ENCODE peak calls at places on chromosomes 1 and 21, in six cellular contexts. One of them, this sample, is unnamed.

GRCh38 chr21:16302851-16303282 is 573.1 kb downstream of the USP25 start:
- DNase-seq in skeletal muscle cell: peak
- DNase-seq in CD8-positive, alpha-beta T cell: no peak
- DNase-seq in mammary epithelial cell: no peak
- DNase-seq in HL-60: no peak
- DNase-seq in astrocyte of the cerebellum: no peak
- DNase-seq in this sample: no peak

GRCh38 chr1:89310505-89310904 is 37.8 kb upstream of the GBP5 start:
- DNase-seq in skeletal muscle cell: no peak
- DNase-seq in CD8-positive, alpha-beta T cell: no peak
- DNase-seq in mammary epithelial cell: no peak
- DNase-seq in HL-60: no peak
- DNase-seq in astrocyte of the cerebellum: no peak
- DNase-seq in this sample: no peak

GRCh38 chr1:179025975-179026812 is 500 bp downstream of the FAM20B start:
- DNase-seq in skeletal muscle cell: no peak
- DNase-seq in CD8-positive, alpha-beta T cell: peak
- DNase-seq in mammary epithelial cell: peak
- DNase-seq in HL-60: peak
- DNase-seq in astrocyte of the cerebellum: no peak
- DNase-seq in this sample: peak

GRCh38 chr1:26159113-26160039 is 497 bp downstream of the FAM110D start:
- DNase-seq in skeletal muscle cell: no peak
- DNase-seq in CD8-positive, alpha-beta T cell: no peak
- DNase-seq in mammary epithelial cell: no peak
- DNase-seq in HL-60: no peak
- DNase-seq in astrocyte of the cerebellum: no peak
- DNase-seq in this sample: no peak

GRCh38 chr1:10507111-10507879 is 32.5 kb downstream of the PEX14 start:
- DNase-seq in skeletal muscle cell: peak
- DNase-seq in CD8-positive, alpha-beta T cell: peak
- DNase-seq in mammary epithelial cell: peak
- DNase-seq in HL-60: peak
- DNase-seq in astrocyte of the cerebellum: no peak
- DNase-seq in this sample: peak

GRCh38 chr1:58251415-58252073 is 295.0 kb downstream of the OMA1 start:
- DNase-seq in skeletal muscle cell: no peak
- DNase-seq in CD8-positive, alpha-beta T cell: no peak
- DNase-seq in mammary epithelial cell: no peak
- DNase-seq in HL-60: peak
- DNase-seq in astrocyte of the cerebellum: no peak
- DNase-seq in this sample: peak

GRCh38 chr1:70990460-70991253 is 57.0 kb downstream of the PTGER3 start:
- DNase-seq in skeletal muscle cell: no peak
- DNase-seq in CD8-positive, alpha-beta T cell: no peak
- DNase-seq in mammary epithelial cell: no peak
- DNase-seq in HL-60: no peak
- DNase-seq in astrocyte of the cerebellum: no peak
- DNase-seq in this sample: no peak

GRCh38 chr1:24906760-24907490 is 23.2 kb downstream of the RUNX3 start:
- DNase-seq in skeletal muscle cell: no peak
- DNase-seq in CD8-positive, alpha-beta T cell: peak
- DNase-seq in mammary epithelial cell: no peak
- DNase-seq in HL-60: no peak
- DNase-seq in astrocyte of the cerebellum: no peak
- DNase-seq in this sample: no peak

GRCh38 chr1:29513357-29513756 is 277.0 kb downstream of the PTPRU start:
- DNase-seq in skeletal muscle cell: no peak
- DNase-seq in CD8-positive, alpha-beta T cell: peak
- DNase-seq in mammary epithelial cell: peak
- DNase-seq in HL-60: no peak
- DNase-seq in astrocyte of the cerebellum: peak
- DNase-seq in this sample: peak

GRCh38 chr1:48493970-48494769 is 22.2 kb upstream of the SPATA6 start:
- DNase-seq in skeletal muscle cell: peak
- DNase-seq in CD8-positive, alpha-beta T cell: no peak
- DNase-seq in mammary epithelial cell: peak
- DNase-seq in HL-60: no peak
- DNase-seq in astrocyte of the cerebellum: peak
- DNase-seq in this sample: no peak

GRCh38 chr1:218073062-218073461 is 212.0 kb upstream of the RRP15 start:
- DNase-seq in skeletal muscle cell: no peak
- DNase-seq in CD8-positive, alpha-beta T cell: no peak
- DNase-seq in mammary epithelial cell: no peak
- DNase-seq in HL-60: no peak
- DNase-seq in astrocyte of the cerebellum: no peak
- DNase-seq in this sample: no peak

GRCh38 chr1:3598051-3598471 is 13.2 kb downstream of the MEGF6 start:
- DNase-seq in skeletal muscle cell: no peak
- DNase-seq in CD8-positive, alpha-beta T cell: peak
- DNase-seq in mammary epithelial cell: peak
- DNase-seq in HL-60: no peak
- DNase-seq in astrocyte of the cerebellum: peak
- DNase-seq in this sample: no peak

GRCh38 chr21:44296916-44297315 is 2.9 kb upstream of the PFKL start:
- DNase-seq in skeletal muscle cell: no peak
- DNase-seq in CD8-positive, alpha-beta T cell: no peak
- DNase-seq in mammary epithelial cell: no peak
- DNase-seq in HL-60: no peak
- DNase-seq in astrocyte of the cerebellum: no peak
- DNase-seq in this sample: no peak

GRCh38 chr1:200983035-200983561 is 40.4 kb downstream of the KIF21B start:
- DNase-seq in skeletal muscle cell: no peak
- DNase-seq in CD8-positive, alpha-beta T cell: no peak
- DNase-seq in mammary epithelial cell: no peak
- DNase-seq in HL-60: no peak
- DNase-seq in astrocyte of the cerebellum: no peak
- DNase-seq in this sample: no peak

GRCh38 chr1:43760745-43761343 is 53.5 kb downstream of the ST3GAL3 start:
- DNase-seq in skeletal muscle cell: no peak
- DNase-seq in CD8-positive, alpha-beta T cell: no peak
- DNase-seq in mammary epithelial cell: no peak
- DNase-seq in HL-60: no peak
- DNase-seq in astrocyte of the cerebellum: no peak
- DNase-seq in this sample: no peak

GRCh38 chr1:163872067-163872466 is 550.3 kb downstream of the NUF2 start:
- DNase-seq in skeletal muscle cell: no peak
- DNase-seq in CD8-positive, alpha-beta T cell: no peak
- DNase-seq in mammary epithelial cell: no peak
- DNase-seq in HL-60: no peak
- DNase-seq in astrocyte of the cerebellum: no peak
- DNase-seq in this sample: no peak

GRCh38 chr1:6082430-6082971 is 36.8 kb downstream of the KCNAB2 start:
- DNase-seq in skeletal muscle cell: no peak
- DNase-seq in CD8-positive, alpha-beta T cell: no peak
- DNase-seq in mammary epithelial cell: no peak
- DNase-seq in HL-60: peak
- DNase-seq in astrocyte of the cerebellum: no peak
- DNase-seq in this sample: peak

DNA sequence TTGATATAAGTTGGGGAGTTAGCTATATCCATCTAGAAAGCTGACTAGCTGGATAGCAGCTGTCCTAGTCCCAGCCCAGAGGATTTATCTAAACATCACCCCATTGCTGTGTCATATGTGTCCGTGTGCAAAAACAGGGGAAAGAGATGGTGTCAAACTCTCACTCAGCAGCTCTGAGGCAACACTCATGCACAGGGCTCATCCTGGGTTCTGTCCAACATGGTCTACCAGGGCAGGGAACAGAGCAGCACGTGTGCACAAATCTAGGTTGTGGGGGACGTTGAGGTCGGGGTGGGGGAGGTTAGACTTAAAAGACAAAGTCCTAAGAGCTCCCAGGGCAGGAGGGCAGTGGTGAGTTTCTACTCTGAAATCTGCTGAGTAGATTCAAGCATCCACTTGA is 16.2 kb downstream of the PI4KB start:
- DNase-seq in skeletal muscle cell: no peak
- DNase-seq in CD8-positive, alpha-beta T cell: no peak
- DNase-seq in mammary epithelial cell: no peak
- DNase-seq in HL-60: no peak
- DNase-seq in astrocyte of the cerebellum: no peak
- DNase-seq in this sample: no peak
- H3K4me3 ChIP-seq in skeletal muscle cell: no peak
- H3K4me3 ChIP-seq in CD8-positive, alpha-beta T cell: no peak
- H3K4me3 ChIP-seq in mammary epithelial cell: no peak
- H3K4me3 ChIP-seq in HL-60: no peak
- H3K4me3 ChIP-seq in astrocyte of the cerebellum: no peak
- H3K4me3 ChIP-seq in this sample: no peak

DNA sequence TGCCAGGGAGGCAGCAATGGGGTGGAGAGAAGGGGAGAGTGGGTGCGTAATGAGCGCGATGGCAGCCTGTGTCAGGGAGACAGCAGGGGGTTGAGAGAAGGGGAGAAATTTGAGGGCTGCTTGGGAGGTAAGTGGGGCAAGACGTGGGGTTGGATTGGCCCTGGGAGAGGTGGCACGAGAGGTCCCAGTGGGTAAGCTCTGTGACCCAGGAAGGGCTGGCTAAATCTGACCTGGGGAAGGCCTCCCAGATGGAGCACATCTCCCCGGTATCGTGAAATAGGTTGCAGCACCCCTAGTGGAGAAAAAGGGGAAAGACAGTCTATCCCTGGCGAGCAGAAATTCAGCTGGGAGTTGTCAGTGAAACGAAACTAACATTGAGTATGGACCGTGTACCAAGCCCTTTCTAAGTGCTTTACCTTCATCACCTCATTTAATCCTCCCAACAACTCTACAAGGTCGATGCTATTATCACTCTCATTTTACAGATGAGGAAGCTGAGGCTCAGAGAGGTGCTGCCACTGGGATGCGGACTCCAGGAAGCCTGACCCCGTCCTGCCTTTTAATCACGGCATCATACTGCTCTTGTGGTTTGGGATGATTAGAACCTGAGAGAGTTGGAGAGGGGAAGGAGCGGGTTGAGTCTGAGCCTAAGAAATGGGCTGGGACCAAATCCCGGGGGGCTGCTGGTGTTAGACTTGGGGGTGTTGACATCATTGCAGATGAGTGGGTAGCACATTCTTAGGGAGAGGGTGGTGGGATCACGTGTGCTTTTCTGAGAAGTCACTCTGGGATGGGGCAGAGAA is 56.6 kb upstream of the RPL11 start:
- DNase-seq in skeletal muscle cell: peak
- DNase-seq in CD8-positive, alpha-beta T cell: peak
- DNase-seq in mammary epithelial cell: peak
- DNase-seq in HL-60: peak
- DNase-seq in astrocyte of the cerebellum: peak
- DNase-seq in this sample: peak
- H3K4me3 ChIP-seq in skeletal muscle cell: peak
- H3K4me3 ChIP-seq in CD8-positive, alpha-beta T cell: peak
- H3K4me3 ChIP-seq in mammary epithelial cell: peak
- H3K4me3 ChIP-seq in HL-60: no peak
- H3K4me3 ChIP-seq in astrocyte of the cerebellum: peak
- H3K4me3 ChIP-seq in this sample: peak

GRCh38 chr1:51240096-51240495 is 4.0 kb downstream of the RNF11 start:
- DNase-seq in skeletal muscle cell: no peak
- DNase-seq in CD8-positive, alpha-beta T cell: no peak
- DNase-seq in mammary epithelial cell: no peak
- DNase-seq in HL-60: no peak
- DNase-seq in astrocyte of the cerebellum: no peak
- DNase-seq in this sample: no peak
- H3K4me3 ChIP-seq in skeletal muscle cell: no peak
- H3K4me3 ChIP-seq in CD8-positive, alpha-beta T cell: no peak
- H3K4me3 ChIP-seq in mammary epithelial cell: no peak
- H3K4me3 ChIP-seq in HL-60: no peak
- H3K4me3 ChIP-seq in astrocyte of the cerebellum: no peak
- H3K4me3 ChIP-seq in this sample: no peak

GRCh38 chr1:1434812-1435093 is 737 bp upstream of the VWA1 start:
- DNase-seq in skeletal muscle cell: no peak
- DNase-seq in CD8-positive, alpha-beta T cell: no peak
- DNase-seq in mammary epithelial cell: no peak
- DNase-seq in HL-60: no peak
- DNase-seq in astrocyte of the cerebellum: no peak
- DNase-seq in this sample: no peak
- H3K4me3 ChIP-seq in skeletal muscle cell: no peak
- H3K4me3 ChIP-seq in CD8-positive, alpha-beta T cell: no peak
- H3K4me3 ChIP-seq in mammary epithelial cell: no peak
- H3K4me3 ChIP-seq in HL-60: no peak
- H3K4me3 ChIP-seq in astrocyte of the cerebellum: peak
- H3K4me3 ChIP-seq in this sample: peak

GRCh38 chr1:34108711-34109110 is 56.3 kb downstream of the CSMD2 start:
- DNase-seq in skeletal muscle cell: no peak
- DNase-seq in CD8-positive, alpha-beta T cell: no peak
- DNase-seq in mammary epithelial cell: no peak
- DNase-seq in HL-60: no peak
- DNase-seq in astrocyte of the cerebellum: no peak
- DNase-seq in this sample: no peak
- H3K4me3 ChIP-seq in skeletal muscle cell: no peak
- H3K4me3 ChIP-seq in CD8-positive, alpha-beta T cell: no peak
- H3K4me3 ChIP-seq in mammary epithelial cell: no peak
- H3K4me3 ChIP-seq in HL-60: no peak
- H3K4me3 ChIP-seq in astrocyte of the cerebellum: no peak
- H3K4me3 ChIP-seq in this sample: no peak

GRCh38 chr21:29017639-29018237 is 1.4 kb downstream of the RWDD2B start:
- DNase-seq in skeletal muscle cell: no peak
- DNase-seq in CD8-positive, alpha-beta T cell: no peak
- DNase-seq in mammary epithelial cell: no peak
- DNase-seq in HL-60: peak
- DNase-seq in astrocyte of the cerebellum: no peak
- DNase-seq in this sample: no peak
- H3K4me3 ChIP-seq in skeletal muscle cell: peak
- H3K4me3 ChIP-seq in CD8-positive, alpha-beta T cell: peak
- H3K4me3 ChIP-seq in mammary epithelial cell: peak
- H3K4me3 ChIP-seq in HL-60: peak
- H3K4me3 ChIP-seq in astrocyte of the cerebellum: no peak
- H3K4me3 ChIP-seq in this sample: peak

GRCh38 chr1:51648180-51649109 is 31.6 kb downstream of the OSBPL9 start:
- DNase-seq in skeletal muscle cell: peak
- DNase-seq in CD8-positive, alpha-beta T cell: no peak
- DNase-seq in mammary epithelial cell: no peak
- DNase-seq in HL-60: peak
- DNase-seq in astrocyte of the cerebellum: no peak
- DNase-seq in this sample: peak

GRCh38 chr1:51639694-51640093 is 22.8 kb downstream of the OSBPL9 start:
- DNase-seq in skeletal muscle cell: no peak
- DNase-seq in CD8-positive, alpha-beta T cell: no peak
- DNase-seq in mammary epithelial cell: no peak
- DNase-seq in HL-60: no peak
- DNase-seq in astrocyte of the cerebellum: no peak
- DNase-seq in this sample: no peak

GRCh38 chr1:51642739-51643142 is 25.8 kb downstream of the OSBPL9 start:
- DNase-seq in skeletal muscle cell: peak
- DNase-seq in CD8-positive, alpha-beta T cell: no peak
- DNase-seq in mammary epithelial cell: no peak
- DNase-seq in HL-60: no peak
- DNase-seq in astrocyte of the cerebellum: peak
- DNase-seq in this sample: no peak

GRCh38 chr1:51643362-51643761 is 26.5 kb downstream of the OSBPL9 start:
- DNase-seq in skeletal muscle cell: no peak
- DNase-seq in CD8-positive, alpha-beta T cell: no peak
- DNase-seq in mammary epithelial cell: no peak
- DNase-seq in HL-60: no peak
- DNase-seq in astrocyte of the cerebellum: no peak
- DNase-seq in this sample: no peak

GRCh38 chr1:51644533-51645197 is 27.8 kb downstream of the OSBPL9 start:
- DNase-seq in skeletal muscle cell: peak
- DNase-seq in CD8-positive, alpha-beta T cell: no peak
- DNase-seq in mammary epithelial cell: peak
- DNase-seq in HL-60: no peak
- DNase-seq in astrocyte of the cerebellum: peak
- DNase-seq in this sample: no peak
- H3K4me3 ChIP-seq in skeletal muscle cell: no peak
- H3K4me3 ChIP-seq in CD8-positive, alpha-beta T cell: no peak
- H3K4me3 ChIP-seq in mammary epithelial cell: no peak
- H3K4me3 ChIP-seq in HL-60: no peak
- H3K4me3 ChIP-seq in astrocyte of the cerebellum: no peak
- H3K4me3 ChIP-seq in this sample: no peak

GRCh38 chr1:231694465-231695077 is 68.0 kb downstream of the DISC1 start:
- DNase-seq in skeletal muscle cell: no peak
- DNase-seq in CD8-positive, alpha-beta T cell: no peak
- DNase-seq in mammary epithelial cell: no peak
- DNase-seq in HL-60: peak
- DNase-seq in astrocyte of the cerebellum: no peak
- DNase-seq in this sample: no peak
- H3K4me3 ChIP-seq in skeletal muscle cell: no peak
- H3K4me3 ChIP-seq in CD8-positive, alpha-beta T cell: no peak
- H3K4me3 ChIP-seq in mammary epithelial cell: no peak
- H3K4me3 ChIP-seq in HL-60: no peak
- H3K4me3 ChIP-seq in astrocyte of the cerebellum: no peak
- H3K4me3 ChIP-seq in this sample: no peak